ENCODE peak calls at places on chromosomes 11 and 22, in nine cellular contexts. One of them, this sample, is unnamed.

GRCh38 chr22:23533328-23533762 is 46.7 kb downstream of the IGLL1 start:
- DNase-seq in A549: peak; percentile 58
- DNase-seq in HCT116: no peak
- DNase-seq in GM12878: no peak
- DNase-seq in K562: peak; percentile 66
- DNase-seq in endothelial cell of umbilical vein: peak; percentile 24
- DNase-seq in NB4: no peak
- DNase-seq in WTC11: peak; percentile 83
- DNase-seq in H1: peak; percentile 53
- DNase-seq in this sample: peak; percentile 84

GRCh38 chr11:79397252-79397651 is 43.6 kb downstream of the TENM4 start:
- DNase-seq in A549: no peak
- DNase-seq in HCT116: no peak
- DNase-seq in GM12878: no peak
- DNase-seq in K562: no peak
- DNase-seq in endothelial cell of umbilical vein: no peak
- DNase-seq in NB4: no peak
- DNase-seq in WTC11: no peak
- DNase-seq in H1: no peak
- DNase-seq in this sample: no peak

GRCh38 chr11:3129591-3130268 is 35.4 kb downstream of the OSBPL5 start:
- DNase-seq in A549: no peak
- DNase-seq in HCT116: no peak
- DNase-seq in GM12878: no peak
- DNase-seq in K562: no peak
- DNase-seq in endothelial cell of umbilical vein: no peak
- DNase-seq in NB4: no peak
- DNase-seq in WTC11: peak; percentile 12
- DNase-seq in H1: no peak
- DNase-seq in this sample: no peak

GRCh38 chr11:119371778-119372182 is 9.7 kb downstream of the USP2 start:
- DNase-seq in A549: peak; percentile 39
- DNase-seq in HCT116: no peak
- DNase-seq in GM12878: no peak
- DNase-seq in K562: no peak
- DNase-seq in endothelial cell of umbilical vein: peak; percentile 50
- DNase-seq in NB4: peak; percentile 45
- DNase-seq in WTC11: no peak
- DNase-seq in H1: no peak
- DNase-seq in this sample: peak; percentile 44

GRCh38 chr11:5922749-5923426 is 19.2 kb upstream of the OR56A3 start:
- DNase-seq in A549: peak; percentile 57
- DNase-seq in HCT116: peak; percentile 2
- DNase-seq in GM12878: peak; percentile 48
- DNase-seq in K562: no peak
- DNase-seq in endothelial cell of umbilical vein: no peak
- DNase-seq in NB4: peak; percentile 15
- DNase-seq in WTC11: no peak
- DNase-seq in H1: no peak
- DNase-seq in this sample: no peak

GRCh38 chr22:22520020-22520656 is at the start of gene ZNF280A:
- DNase-seq in A549: peak; percentile 87
- DNase-seq in HCT116: peak; percentile 51
- DNase-seq in GM12878: no peak
- DNase-seq in K562: peak; percentile 98
- DNase-seq in endothelial cell of umbilical vein: peak; percentile 7
- DNase-seq in NB4: no peak
- DNase-seq in WTC11: no peak
- DNase-seq in H1: no peak
- DNase-seq in this sample: no peak

GRCh38 chr11:45086526-45086925 is 59.9 kb upstream of the PRDM11 start:
- DNase-seq in A549: no peak
- DNase-seq in HCT116: no peak
- DNase-seq in GM12878: no peak
- DNase-seq in K562: no peak
- DNase-seq in endothelial cell of umbilical vein: no peak
- DNase-seq in NB4: no peak
- DNase-seq in WTC11: no peak
- DNase-seq in H1: no peak
- DNase-seq in this sample: no peak

GRCh38 chr11:22341582-22341919 is 3.4 kb downstream of the SLC17A6 start:
- DNase-seq in A549: no peak
- DNase-seq in HCT116: no peak
- DNase-seq in GM12878: no peak
- DNase-seq in K562: no peak
- DNase-seq in endothelial cell of umbilical vein: no peak
- DNase-seq in NB4: no peak
- DNase-seq in WTC11: peak; percentile 41
- DNase-seq in H1: no peak
- DNase-seq in this sample: no peak

GRCh38 chr11:116927163-116927772 is 89.8 kb upstream of the APOA1 start:
- DNase-seq in A549: no peak
- DNase-seq in HCT116: no peak
- DNase-seq in GM12878: no peak
- DNase-seq in K562: peak; percentile 23
- DNase-seq in endothelial cell of umbilical vein: peak; percentile 16
- DNase-seq in NB4: peak; percentile 43
- DNase-seq in WTC11: no peak
- DNase-seq in H1: no peak
- DNase-seq in this sample: peak; percentile 18

GRCh38 chr11:86068138-86068861 is 584 bp downstream of the PICALM start:
- DNase-seq in A549: peak; percentile 33
- DNase-seq in HCT116: no peak
- DNase-seq in GM12878: no peak
- DNase-seq in K562: peak; percentile 45
- DNase-seq in endothelial cell of umbilical vein: peak; percentile 46
- DNase-seq in NB4: peak; percentile 67
- DNase-seq in WTC11: peak; percentile 29
- DNase-seq in H1: no peak
- DNase-seq in this sample: peak; percentile 42

GRCh38 chr11:118126082-118126838 is 26.4 kb downstream of the SCN4B start:
- DNase-seq in A549: peak; percentile 7
- DNase-seq in HCT116: peak; percentile 71
- DNase-seq in GM12878: no peak
- DNase-seq in K562: no peak
- DNase-seq in endothelial cell of umbilical vein: no peak
- DNase-seq in NB4: peak; percentile 61
- DNase-seq in WTC11: no peak
- DNase-seq in H1: no peak
- DNase-seq in this sample: no peak

GRCh38 chr22:17954200-17954859 is 70.0 kb downstream of the MICAL3 start:
- DNase-seq in A549: peak; percentile 52
- DNase-seq in HCT116: no peak
- DNase-seq in GM12878: no peak
- DNase-seq in K562: no peak
- DNase-seq in endothelial cell of umbilical vein: no peak
- DNase-seq in NB4: no peak
- DNase-seq in WTC11: no peak
- DNase-seq in H1: no peak
- DNase-seq in this sample: no peak

GRCh38 chr11:63670738-63671321 is 346 bp downstream of the ATL3 start:
- DNase-seq in A549: peak; percentile 65
- DNase-seq in HCT116: no peak
- DNase-seq in GM12878: no peak
- DNase-seq in K562: no peak
- DNase-seq in endothelial cell of umbilical vein: no peak
- DNase-seq in NB4: peak; percentile 78
- DNase-seq in WTC11: peak; percentile 48
- DNase-seq in H1: no peak
- DNase-seq in this sample: peak; percentile 84

GRCh38 chr11:67504023-67504949 is 877 bp downstream of the PITPNM1 start:
- DNase-seq in A549: no peak
- DNase-seq in HCT116: no peak
- DNase-seq in GM12878: no peak
- DNase-seq in K562: peak; percentile 83
- DNase-seq in endothelial cell of umbilical vein: peak; percentile 9
- DNase-seq in NB4: peak; percentile 70
- DNase-seq in WTC11: no peak
- DNase-seq in H1: no peak
- DNase-seq in this sample: peak; percentile 88
- TF ChIP-seq MAX in A549: no peak
- TF ChIP-seq MAX in HCT116: no peak
- TF ChIP-seq MAX in GM12878: no peak
- TF ChIP-seq MAX in K562: peak; percentile 35
- TF ChIP-seq MAX in endothelial cell of umbilical vein: no peak
- TF ChIP-seq MAX in NB4: no peak
- TF ChIP-seq MAX in WTC11: no peak
- TF ChIP-seq MAX in H1: no peak
- TF ChIP-seq MAX in this sample: no peak

DNA sequence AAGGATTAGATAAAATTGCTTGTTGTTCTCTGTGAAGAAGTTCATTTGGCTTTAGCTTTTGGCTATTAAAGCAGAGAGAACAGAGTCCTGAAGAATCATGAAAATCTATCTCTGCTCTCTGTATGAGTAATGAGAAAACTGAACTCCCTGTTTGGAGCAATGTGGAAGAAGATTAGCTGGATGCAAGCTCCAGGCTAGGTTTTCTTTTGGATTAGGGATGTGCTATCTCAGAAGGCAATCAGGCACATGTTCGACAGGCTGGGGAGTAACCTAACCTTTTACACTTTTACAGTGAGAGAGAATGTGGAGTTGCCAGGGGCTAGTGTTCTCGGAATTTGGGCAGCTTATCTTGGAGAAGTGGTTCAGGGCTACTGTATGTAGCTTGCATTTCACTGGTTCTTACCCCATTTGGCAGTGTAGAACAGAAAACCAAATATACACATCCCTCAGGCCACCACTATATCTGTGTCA is 8.5 kb upstream of the SLN start:
- DNase-seq in A549: no peak
- DNase-seq in HCT116: no peak
- DNase-seq in GM12878: no peak
- DNase-seq in K562: no peak
- DNase-seq in endothelial cell of umbilical vein: no peak
- DNase-seq in NB4: no peak
- DNase-seq in WTC11: no peak
- DNase-seq in H1: no peak
- DNase-seq in this sample: no peak
- TF ChIP-seq MAX in A549: no peak
- TF ChIP-seq MAX in HCT116: no peak
- TF ChIP-seq MAX in GM12878: no peak
- TF ChIP-seq MAX in K562: no peak
- TF ChIP-seq MAX in endothelial cell of umbilical vein: no peak
- TF ChIP-seq MAX in NB4: no peak
- TF ChIP-seq MAX in WTC11: no peak
- TF ChIP-seq MAX in H1: no peak
- TF ChIP-seq MAX in this sample: no peak

DNA sequence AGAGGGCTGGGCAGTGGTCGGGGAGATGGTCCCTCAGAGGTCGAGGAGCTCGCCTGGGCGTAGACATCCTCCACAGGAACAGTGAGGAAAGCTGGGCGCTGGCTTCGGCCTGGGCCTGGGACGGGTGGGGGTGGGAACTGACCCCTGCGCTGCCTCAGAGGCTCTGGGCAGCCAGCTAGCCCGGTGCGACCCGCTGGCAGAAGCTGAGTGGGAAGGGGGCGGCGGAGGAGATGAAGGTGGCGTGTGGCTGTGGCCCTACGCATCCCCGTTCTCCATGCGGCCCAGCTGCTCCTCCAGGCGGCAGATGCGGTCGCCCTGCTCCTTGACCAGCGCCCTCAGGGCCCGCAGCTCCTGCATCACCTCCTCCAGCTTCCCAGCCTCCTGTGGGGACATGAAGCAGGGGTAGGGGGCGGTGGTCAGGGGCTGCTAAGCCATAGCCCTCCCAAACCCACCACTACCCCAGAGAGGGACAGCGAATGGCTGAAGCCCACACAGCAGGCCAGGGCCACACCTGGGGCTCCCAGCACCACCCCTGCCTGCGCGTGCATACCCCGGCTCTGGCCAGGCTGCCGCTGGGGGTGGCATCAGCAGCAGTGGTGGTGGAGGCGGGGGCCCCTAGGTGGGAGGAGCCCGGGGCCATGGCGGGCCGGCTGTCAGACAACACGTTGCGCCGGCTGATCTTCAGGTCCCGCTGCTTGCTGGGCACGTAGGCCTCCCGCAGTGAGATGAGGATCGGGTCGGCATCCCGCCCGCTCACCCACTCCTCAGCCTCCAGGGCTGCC is 830 bp upstream of the PTPRCAP start:
- DNase-seq in A549: no peak
- DNase-seq in HCT116: no peak
- DNase-seq in GM12878: no peak
- DNase-seq in K562: peak; percentile 38
- DNase-seq in endothelial cell of umbilical vein: no peak
- DNase-seq in NB4: peak; percentile 92
- DNase-seq in WTC11: no peak
- DNase-seq in H1: no peak
- DNase-seq in this sample: no peak
- TF ChIP-seq MAX in A549: no peak
- TF ChIP-seq MAX in HCT116: no peak
- TF ChIP-seq MAX in GM12878: no peak
- TF ChIP-seq MAX in K562: no peak
- TF ChIP-seq MAX in endothelial cell of umbilical vein: no peak
- TF ChIP-seq MAX in NB4: peak; percentile 80
- TF ChIP-seq MAX in WTC11: no peak
- TF ChIP-seq MAX in H1: no peak
- TF ChIP-seq MAX in this sample: no peak

GRCh38 chr11:46364056-46364455 is 16.8 kb downstream of the DGKZ start:
- DNase-seq in A549: no peak
- DNase-seq in HCT116: no peak
- DNase-seq in GM12878: no peak
- DNase-seq in K562: no peak
- DNase-seq in endothelial cell of umbilical vein: no peak
- DNase-seq in NB4: no peak
- DNase-seq in WTC11: no peak
- DNase-seq in H1: no peak
- DNase-seq in this sample: no peak

GRCh38 chr11:46363031-46363407 is 15.8 kb downstream of the DGKZ start:
- DNase-seq in A549: peak; percentile 40
- DNase-seq in HCT116: no peak
- DNase-seq in GM12878: no peak
- DNase-seq in K562: no peak
- DNase-seq in endothelial cell of umbilical vein: peak; percentile 77
- DNase-seq in NB4: peak; percentile 78
- DNase-seq in WTC11: no peak
- DNase-seq in H1: no peak
- DNase-seq in this sample: peak; percentile 85

GRCh38 chr11:46364791-46365190 is 16.7 kb upstream of the MDK start:
- DNase-seq in A549: no peak
- DNase-seq in HCT116: no peak
- DNase-seq in GM12878: no peak
- DNase-seq in K562: no peak
- DNase-seq in endothelial cell of umbilical vein: no peak
- DNase-seq in NB4: no peak
- DNase-seq in WTC11: no peak
- DNase-seq in H1: no peak
- DNase-seq in this sample: no peak

GRCh38 chr11:46362146-46363030 is 15.1 kb downstream of the DGKZ start:
- DNase-seq in A549: no peak
- DNase-seq in HCT116: no peak
- DNase-seq in GM12878: no peak
- DNase-seq in K562: no peak
- DNase-seq in endothelial cell of umbilical vein: no peak
- DNase-seq in NB4: peak; percentile 23
- DNase-seq in WTC11: no peak
- DNase-seq in H1: no peak
- DNase-seq in this sample: no peak

DNA sequence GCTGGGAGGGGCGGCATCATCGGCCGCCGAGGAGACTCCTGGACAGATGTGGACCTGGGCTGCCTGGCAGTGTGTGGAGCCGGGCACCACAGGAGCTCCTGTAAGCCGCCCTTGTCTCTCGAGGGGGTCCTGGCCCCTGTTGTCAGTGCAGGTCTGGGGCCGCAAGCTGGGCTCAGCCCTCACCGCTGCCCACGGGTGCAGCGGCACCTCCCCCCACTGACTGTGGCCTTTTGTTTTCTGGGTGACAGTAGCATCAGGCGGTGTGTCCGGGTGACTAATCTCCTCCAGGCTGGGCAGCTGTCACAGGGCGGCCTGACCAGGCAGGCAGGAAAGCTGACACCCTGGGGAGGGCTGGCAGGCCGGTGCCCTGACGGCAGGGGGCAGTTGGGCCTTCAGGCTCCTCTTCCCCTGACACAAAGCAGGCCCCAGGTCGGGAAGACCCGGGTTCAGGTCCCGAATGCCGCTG is 16.2 kb downstream of the DGKZ start:
- DNase-seq in A549: no peak
- DNase-seq in HCT116: peak; percentile 52
- DNase-seq in GM12878: no peak
- DNase-seq in K562: no peak
- DNase-seq in endothelial cell of umbilical vein: peak; percentile 55
- DNase-seq in NB4: peak; percentile 32
- DNase-seq in WTC11: no peak
- DNase-seq in H1: no peak
- DNase-seq in this sample: peak; percentile 77
- TF ChIP-seq MAX in A549: no peak
- TF ChIP-seq MAX in HCT116: peak; percentile 74
- TF ChIP-seq MAX in GM12878: no peak
- TF ChIP-seq MAX in K562: no peak
- TF ChIP-seq MAX in endothelial cell of umbilical vein: no peak
- TF ChIP-seq MAX in NB4: no peak
- TF ChIP-seq MAX in WTC11: no peak
- TF ChIP-seq MAX in H1: no peak
- TF ChIP-seq MAX in this sample: peak; percentile 22